ENCODE peak calls at places on chromosomes 4 and X, in six cellular contexts. U is tibial artery, W is tibial nerve, K is osteoblast, P is neuronal stem cell, V is body of pancreas. H is an unnamed sample.
A peak's percentile ranks its signal among the peaks of the same experiment; 100 is the strongest.

GRCh38 chr4:86557526-86557925 is 36.6 kb upstream of the PTPN13 start:
- DNase-seq in U (no peak), W (no peak), K (no peak), P (no peak), V (no peak), H (no peak)

GRCh38 chr4:978957-979701 is 5.8 kb upstream of the DGKQ start:
- DNase-seq in U (no peak), W (no peak), K (peak; percentile 96), P (no peak), V (no peak), H (no peak)

GRCh38 chr4:8303485-8304281 is 34.1 kb downstream of the HTRA3 start:
- DNase-seq in U (peak; percentile 46), W (no peak), K (peak; percentile 89), P (no peak), V (no peak), H (peak; percentile 74)

GRCh38 chr4:7863911-7864681 is 75.6 kb downstream of the AFAP1 start:
- DNase-seq in U (no peak), W (no peak), K (no peak), P (no peak), V (no peak), H (no peak)

GRCh38 chr4:19924761-19925160 is 326.9 kb upstream of the SLIT2 start:
- DNase-seq in U (no peak), W (no peak), K (no peak), P (no peak), V (no peak), H (no peak)

GRCh38 chr4:152996101-152996500 is 60.0 kb downstream of the FHDC1 start:
- DNase-seq in U (no peak), W (no peak), K (no peak), P (no peak), V (no peak), H (no peak)

GRCh38 chr4:37243722-37244582 is 591 bp upstream of the NWD2 start:
- DNase-seq in U (no peak), W (no peak), K (no peak), P (peak; percentile 36), V (no peak), H (no peak)

GRCh38 chr4:55866973-55867574 is 13.6 kb downstream of the EXOC1 start:
- DNase-seq in U (no peak), W (no peak), K (no peak), P (peak; percentile 18), V (no peak), H (peak; percentile 34)

GRCh38 chr4:162154862-162155540 is 8.8 kb downstream of the FSTL5 start:
- DNase-seq in U (no peak), W (no peak), K (no peak), P (no peak), V (no peak), H (no peak)

GRCh38 chr4:17758459-17758858 is 23.0 kb downstream of the FAM184B start:
- DNase-seq in U (no peak), W (no peak), K (no peak), P (no peak), V (no peak), H (no peak)

GRCh38 chrX:4239650-4240540 is 526.4 kb upstream of the PRKX start:
- DNase-seq in U (no peak), W (no peak), K (no peak), P (no peak), V (no peak), H (no peak)

GRCh38 chrX:40153335-40154221 is 55.8 kb upstream of the BCOR start:
- DNase-seq in U (peak; percentile 73), W (no peak), K (peak; percentile 92), P (no peak), V (peak; percentile 62), H (no peak)

GRCh38 chr4:111399523-111400135 is 745.6 kb upstream of the FAM241A start:
- DNase-seq in U (no peak), W (no peak), K (no peak), P (no peak), V (no peak), H (no peak)

GRCh38 chr4:39620551-39620950 is 18.1 kb downstream of the SMIM14 start:
- DNase-seq in U (no peak), W (no peak), K (peak; percentile 77), P (no peak), V (no peak), H (no peak)

GRCh38 chr4:87309625-87310024 is 13.1 kb downstream of the HSD17B13 start:
- DNase-seq in U (no peak), W (no peak), K (peak; percentile 90), P (no peak), V (no peak), H (peak; percentile 67)

GRCh38 chr4:136355970-136356369 is 1176.3 kb downstream of the PCDH18 start:
- DNase-seq in U (no peak), W (no peak), K (no peak), P (no peak), V (no peak), H (no peak)

GRCh38 chr4:173074501-173074946 is 94.1 kb upstream of the GALNT7 start:
- DNase-seq in U (no peak), W (no peak), K (no peak), P (peak; percentile 26), V (peak; percentile 52), H (peak; percentile 64)

GRCh38 chr4:82201805-82202636 is 171.8 kb downstream of the HNRNPD start:
- DNase-seq in U (no peak), W (no peak), K (no peak), P (peak; percentile 56), V (peak; percentile 50), H (peak; percentile 55)

GRCh38 chrX:121169099-121170035 is 122.0 kb downstream of the GLUD2 start:
- DNase-seq in U (no peak), W (no peak), K (no peak), P (no peak), V (no peak), H (no peak)

GRCh38 chr4:73615613-73616012 is 4.6 kb downstream of the RASSF6 start:
- DNase-seq in U (no peak), W (no peak), K (no peak), P (no peak), V (no peak), H (no peak)

GRCh38 chr4:73617256-73617655 is 3.0 kb downstream of the RASSF6 start:
- DNase-seq in U (no peak), W (no peak), K (no peak), P (no peak), V (no peak), H (no peak)

GRCh38 chr4:73620115-73620792 is at the start of gene RASSF6:
- DNase-seq in U (no peak), W (no peak), K (no peak), P (peak; percentile 14), V (peak; percentile 87), H (no peak)

GRCh38 chr4:73621357-73621756 is 1.1 kb upstream of the RASSF6 start:
- DNase-seq in U (no peak), W (no peak), K (no peak), P (no peak), V (no peak), H (no peak)

DNA sequence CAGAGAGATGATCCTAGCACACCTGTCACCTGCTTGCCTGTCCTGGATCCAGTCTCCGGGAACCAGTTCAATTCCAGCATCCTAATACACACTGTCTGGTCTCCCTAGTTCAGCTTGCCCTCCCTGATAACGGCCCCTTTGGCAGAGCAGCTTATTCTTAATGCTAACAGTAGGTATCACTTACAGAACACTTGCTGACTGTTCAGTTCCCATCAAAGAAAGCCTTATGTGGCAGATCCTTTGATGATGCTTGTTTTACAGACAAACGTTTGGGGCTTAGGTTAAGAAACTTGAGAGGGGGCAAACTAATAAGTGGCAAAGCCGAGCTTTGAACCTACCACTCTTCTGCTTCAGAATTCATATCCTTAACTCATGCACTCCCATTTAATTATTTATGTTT is 885 bp downstream of the RASSF6 start:
- DNase-seq in U (no peak), W (no peak), K (no peak), P (no peak), V (no peak), H (no peak)
- H3K36me3 ChIP-seq in U (no peaks in the 10 kb centered on the region), W (no peaks in the 10 kb centered on the region), K (no peaks in the 10 kb centered on the region), P (no peaks in the 10 kb centered on the region), V (no peaks in the 10 kb centered on the region), H (no peaks in the 10 kb centered on the region)

DNA sequence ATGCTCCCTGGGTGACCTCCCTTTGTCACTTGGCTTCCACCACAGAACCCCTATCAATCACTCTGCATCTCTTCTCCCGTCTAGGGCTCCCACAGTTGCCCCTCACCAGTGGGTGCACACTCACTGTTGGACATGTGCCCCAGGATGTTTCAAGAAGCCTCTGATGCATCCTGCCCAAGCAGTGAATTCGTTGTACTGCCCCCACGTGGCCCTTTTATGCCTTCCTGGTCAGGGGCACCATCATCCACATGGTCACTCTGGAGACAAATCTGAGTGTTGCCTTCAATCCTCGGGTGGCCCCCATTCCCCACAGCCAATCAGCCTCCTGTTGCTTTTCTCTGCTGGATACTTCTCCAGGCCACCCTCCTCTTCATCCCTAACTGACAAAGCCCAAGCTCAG is 12.2 kb downstream of the ITIH6 start:
- DNase-seq in U (no peak), W (no peak), K (no peak), P (no peak), V (peak; percentile 19), H (no peak)
- H3K27ac ChIP-seq in U (no peak overlapping the region), W (no peak overlapping the region), K (no peak overlapping the region), P (no peak overlapping the region), V (no peak overlapping the region), H (no peak overlapping the region)

GRCh38 chrX:25810202-25810601 is 327.9 kb upstream of the MAGEB18 start:
- DNase-seq in U (no peak), W (no peak), K (no peak), P (no peak), V (no peak), H (peak; percentile 42)

GRCh38 chrX:25807022-25807421 is 331.1 kb upstream of the MAGEB18 start:
- DNase-seq in U (no peak), W (no peak), K (no peak), P (no peak), V (no peak), H (no peak)

DNA sequence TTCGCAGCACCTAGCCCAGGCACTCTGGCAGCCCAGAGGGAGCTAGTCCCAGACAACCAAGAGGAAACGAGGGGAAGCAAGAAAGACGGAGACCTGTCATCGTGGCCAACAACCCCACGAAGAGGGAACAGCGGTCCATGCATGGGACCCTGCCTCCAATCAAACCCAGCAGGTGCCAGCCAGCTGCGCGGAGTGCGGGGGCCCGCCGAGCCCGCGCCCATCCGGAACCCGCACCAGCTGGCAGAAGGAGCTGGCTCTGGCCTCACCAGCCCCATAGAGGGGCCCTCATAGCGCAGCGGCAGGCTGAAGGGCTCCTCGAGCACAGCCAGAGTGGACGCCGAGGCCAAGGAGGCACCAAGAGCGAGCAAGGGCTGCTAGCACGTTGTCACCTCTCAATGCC is 332.4 kb upstream of the MAGEB18 start:
- DNase-seq in U (no peak), W (no peak), K (no peak), P (no peak), V (no peak), H (no peak)
- H3K36me3 ChIP-seq in U (no peaks in the 10 kb centered on the region), W (no peaks in the 10 kb centered on the region), K (no peaks in the 10 kb centered on the region), P (no peaks in the 10 kb centered on the region), V (no peaks in the 10 kb centered on the region), H (no peaks in the 10 kb centered on the region)

GRCh38 chrX:153299855-153300254 is 21.7 kb downstream of the PNMA6F start:
- DNase-seq in U (no peak), W (no peak), K (no peak), P (no peak), V (no peak), H (no peak)

GRCh38 chrX:153303276-153304262 is 18.0 kb downstream of the PNMA6F start:
- DNase-seq in U (no peak), W (no peak), K (peak; percentile 55), P (no peak), V (no peak), H (no peak)

GRCh38 chrX:153302796-153303195 is 18.8 kb downstream of the PNMA6F start:
- DNase-seq in U (no peak), W (no peak), K (no peak), P (no peak), V (no peak), H (no peak)

GRCh38 chrX:153304988-153305736 is 16.4 kb downstream of the PNMA6F start:
- DNase-seq in U (no peak), W (no peak), K (peak; percentile 77), P (no peak), V (no peak), H (no peak)

GRCh38 chrX:153301746-153302145 is 19.8 kb downstream of the PNMA6F start:
- DNase-seq in U (no peak), W (no peak), K (no peak), P (no peak), V (no peak), H (no peak)
- H3K27ac ChIP-seq in U (no peak overlapping the region), W (no peak overlapping the region), K (no peak overlapping the region), P (no peak overlapping the region), V (no peak overlapping the region), H (no peak overlapping the region)